ENCODE peak calls at places on chromosomes 7 and 10, in eight cellular contexts. One of them, this sample, is unnamed.

GRCh38 chr10:10794776-10795175 is 222.9 kb upstream of the CELF2 start:
- DNase-seq in GM23248: no peak
- DNase-seq in cardiac fibroblast: peak
- DNase-seq in stimulated activated CD4-positive, alpha-beta T cell treated with anti-CD3 and anti-CD28 coated beads, Interleukin-2, amount 100 ng/mL, for 48 hours: no peak
- DNase-seq in gastrocnemius medialis: no peak
- DNase-seq in midbrain: no peak
- DNase-seq in CD8-positive, alpha-beta T cell: no peak
- DNase-seq in A549: no peak
- DNase-seq in this sample: no peak

GRCh38 chr10:122302315-122302714 is 31.2 kb downstream of the BTBD16 start:
- DNase-seq in GM23248: no peak
- DNase-seq in cardiac fibroblast: no peak
- DNase-seq in stimulated activated CD4-positive, alpha-beta T cell treated with anti-CD3 and anti-CD28 coated beads, Interleukin-2, amount 100 ng/mL, for 48 hours: no peak
- DNase-seq in gastrocnemius medialis: no peak
- DNase-seq in midbrain: no peak
- DNase-seq in CD8-positive, alpha-beta T cell: no peak
- DNase-seq in A549: no peak
- DNase-seq in this sample: no peak

GRCh38 chr10:19745672-19746071 is 70.6 kb upstream of the PLXDC2 start:
- DNase-seq in GM23248: peak
- DNase-seq in cardiac fibroblast: peak
- DNase-seq in stimulated activated CD4-positive, alpha-beta T cell treated with anti-CD3 and anti-CD28 coated beads, Interleukin-2, amount 100 ng/mL, for 48 hours: no peak
- DNase-seq in gastrocnemius medialis: no peak
- DNase-seq in midbrain: no peak
- DNase-seq in CD8-positive, alpha-beta T cell: no peak
- DNase-seq in A549: no peak
- DNase-seq in this sample: no peak

GRCh38 chr7:102453319-102453718 is 11.3 kb downstream of the ALKBH4 start:
- DNase-seq in GM23248: no peak
- DNase-seq in cardiac fibroblast: no peak
- DNase-seq in stimulated activated CD4-positive, alpha-beta T cell treated with anti-CD3 and anti-CD28 coated beads, Interleukin-2, amount 100 ng/mL, for 48 hours: no peak
- DNase-seq in gastrocnemius medialis: no peak
- DNase-seq in midbrain: no peak
- DNase-seq in CD8-positive, alpha-beta T cell: no peak
- DNase-seq in A549: no peak
- DNase-seq in this sample: no peak

GRCh38 chr7:77799078-77799964 is 748 bp downstream of the PHTF2 start:
- DNase-seq in GM23248: peak
- DNase-seq in cardiac fibroblast: peak
- DNase-seq in stimulated activated CD4-positive, alpha-beta T cell treated with anti-CD3 and anti-CD28 coated beads, Interleukin-2, amount 100 ng/mL, for 48 hours: peak
- DNase-seq in gastrocnemius medialis: peak
- DNase-seq in midbrain: peak
- DNase-seq in CD8-positive, alpha-beta T cell: peak
- DNase-seq in A549: peak
- DNase-seq in this sample: peak

GRCh38 chr7:159195926-159196325 is 51.3 kb upstream of the VIPR2 start:
- DNase-seq in GM23248: no peak
- DNase-seq in cardiac fibroblast: no peak
- DNase-seq in stimulated activated CD4-positive, alpha-beta T cell treated with anti-CD3 and anti-CD28 coated beads, Interleukin-2, amount 100 ng/mL, for 48 hours: no peak
- DNase-seq in gastrocnemius medialis: no peak
- DNase-seq in midbrain: no peak
- DNase-seq in CD8-positive, alpha-beta T cell: no peak
- DNase-seq in A549: no peak
- DNase-seq in this sample: no peak

GRCh38 chr7:155731375-155731774 is 80.9 kb downstream of the SHH start:
- DNase-seq in GM23248: peak
- DNase-seq in cardiac fibroblast: no peak
- DNase-seq in stimulated activated CD4-positive, alpha-beta T cell treated with anti-CD3 and anti-CD28 coated beads, Interleukin-2, amount 100 ng/mL, for 48 hours: no peak
- DNase-seq in gastrocnemius medialis: no peak
- DNase-seq in midbrain: no peak
- DNase-seq in CD8-positive, alpha-beta T cell: no peak
- DNase-seq in A549: no peak
- DNase-seq in this sample: no peak

GRCh38 chr7:27300401-27300800 is 57.8 kb downstream of the EVX1 start:
- DNase-seq in GM23248: peak
- DNase-seq in cardiac fibroblast: no peak
- DNase-seq in stimulated activated CD4-positive, alpha-beta T cell treated with anti-CD3 and anti-CD28 coated beads, Interleukin-2, amount 100 ng/mL, for 48 hours: no peak
- DNase-seq in gastrocnemius medialis: no peak
- DNase-seq in midbrain: no peak
- DNase-seq in CD8-positive, alpha-beta T cell: no peak
- DNase-seq in A549: no peak
- DNase-seq in this sample: peak

GRCh38 chr7:140864732-140865131 is 60.0 kb downstream of the BRAF start:
- DNase-seq in GM23248: no peak
- DNase-seq in cardiac fibroblast: no peak
- DNase-seq in stimulated activated CD4-positive, alpha-beta T cell treated with anti-CD3 and anti-CD28 coated beads, Interleukin-2, amount 100 ng/mL, for 48 hours: no peak
- DNase-seq in gastrocnemius medialis: no peak
- DNase-seq in midbrain: no peak
- DNase-seq in CD8-positive, alpha-beta T cell: no peak
- DNase-seq in A549: no peak
- DNase-seq in this sample: no peak

GRCh38 chr10:93815304-93816091 is 57.8 kb downstream of the LGI1 start:
- DNase-seq in GM23248: no peak
- DNase-seq in cardiac fibroblast: no peak
- DNase-seq in stimulated activated CD4-positive, alpha-beta T cell treated with anti-CD3 and anti-CD28 coated beads, Interleukin-2, amount 100 ng/mL, for 48 hours: no peak
- DNase-seq in gastrocnemius medialis: no peak
- DNase-seq in midbrain: peak
- DNase-seq in CD8-positive, alpha-beta T cell: no peak
- DNase-seq in A549: no peak
- DNase-seq in this sample: no peak

GRCh38 chr10:122163182-122164027 is 107.7 kb upstream of the BTBD16 start:
- DNase-seq in GM23248: peak
- DNase-seq in cardiac fibroblast: peak
- DNase-seq in stimulated activated CD4-positive, alpha-beta T cell treated with anti-CD3 and anti-CD28 coated beads, Interleukin-2, amount 100 ng/mL, for 48 hours: no peak
- DNase-seq in gastrocnemius medialis: no peak
- DNase-seq in midbrain: no peak
- DNase-seq in CD8-positive, alpha-beta T cell: no peak
- DNase-seq in A549: no peak
- DNase-seq in this sample: no peak

GRCh38 chr10:78512205-78512550 is 478.5 kb downstream of the RPS24 start:
- DNase-seq in GM23248: no peak
- DNase-seq in cardiac fibroblast: no peak
- DNase-seq in stimulated activated CD4-positive, alpha-beta T cell treated with anti-CD3 and anti-CD28 coated beads, Interleukin-2, amount 100 ng/mL, for 48 hours: no peak
- DNase-seq in gastrocnemius medialis: no peak
- DNase-seq in midbrain: no peak
- DNase-seq in CD8-positive, alpha-beta T cell: no peak
- DNase-seq in A549: no peak
- DNase-seq in this sample: no peak

GRCh38 chr10:76234827-76235226 is 803.4 kb downstream of the LRMDA start:
- DNase-seq in GM23248: no peak
- DNase-seq in cardiac fibroblast: no peak
- DNase-seq in stimulated activated CD4-positive, alpha-beta T cell treated with anti-CD3 and anti-CD28 coated beads, Interleukin-2, amount 100 ng/mL, for 48 hours: no peak
- DNase-seq in gastrocnemius medialis: no peak
- DNase-seq in midbrain: no peak
- DNase-seq in CD8-positive, alpha-beta T cell: no peak
- DNase-seq in A549: no peak
- DNase-seq in this sample: no peak

GRCh38 chr10:17368708-17369272 is 85.6 kb downstream of the ST8SIA6 start:
- DNase-seq in GM23248: no peak
- DNase-seq in cardiac fibroblast: no peak
- DNase-seq in stimulated activated CD4-positive, alpha-beta T cell treated with anti-CD3 and anti-CD28 coated beads, Interleukin-2, amount 100 ng/mL, for 48 hours: no peak
- DNase-seq in gastrocnemius medialis: no peak
- DNase-seq in midbrain: no peak
- DNase-seq in CD8-positive, alpha-beta T cell: no peak
- DNase-seq in A549: no peak
- DNase-seq in this sample: no peak

GRCh38 chr7:106947244-106947728 is 82.2 kb downstream of the PIK3CG start:
- DNase-seq in GM23248: peak
- DNase-seq in cardiac fibroblast: peak
- DNase-seq in stimulated activated CD4-positive, alpha-beta T cell treated with anti-CD3 and anti-CD28 coated beads, Interleukin-2, amount 100 ng/mL, for 48 hours: peak
- DNase-seq in gastrocnemius medialis: no peak
- DNase-seq in midbrain: peak
- DNase-seq in CD8-positive, alpha-beta T cell: peak
- DNase-seq in A549: peak
- DNase-seq in this sample: peak

GRCh38 chr7:95578299-95578855 is 17.9 kb downstream of the PDK4 start:
- DNase-seq in GM23248: no peak
- DNase-seq in cardiac fibroblast: no peak
- DNase-seq in stimulated activated CD4-positive, alpha-beta T cell treated with anti-CD3 and anti-CD28 coated beads, Interleukin-2, amount 100 ng/mL, for 48 hours: no peak
- DNase-seq in gastrocnemius medialis: no peak
- DNase-seq in midbrain: no peak
- DNase-seq in CD8-positive, alpha-beta T cell: no peak
- DNase-seq in A549: no peak
- DNase-seq in this sample: no peak

GRCh38 chr10:74991435-74991834 is 120.0 kb upstream of the SAMD8 start:
- DNase-seq in GM23248: peak
- DNase-seq in cardiac fibroblast: peak
- DNase-seq in stimulated activated CD4-positive, alpha-beta T cell treated with anti-CD3 and anti-CD28 coated beads, Interleukin-2, amount 100 ng/mL, for 48 hours: no peak
- DNase-seq in gastrocnemius medialis: no peak
- DNase-seq in midbrain: no peak
- DNase-seq in CD8-positive, alpha-beta T cell: no peak
- DNase-seq in A549: peak
- DNase-seq in this sample: no peak

GRCh38 chr7:107660381-107661080 is at the start of gene SLC26A4:
- DNase-seq in GM23248: peak
- DNase-seq in cardiac fibroblast: no peak
- DNase-seq in stimulated activated CD4-positive, alpha-beta T cell treated with anti-CD3 and anti-CD28 coated beads, Interleukin-2, amount 100 ng/mL, for 48 hours: peak
- DNase-seq in gastrocnemius medialis: no peak
- DNase-seq in midbrain: no peak
- DNase-seq in CD8-positive, alpha-beta T cell: no peak
- DNase-seq in A549: no peak
- DNase-seq in this sample: no peak

GRCh38 chr7:117706191-117706590 is 167.1 kb downstream of the CTTNBP2 start:
- DNase-seq in GM23248: no peak
- DNase-seq in cardiac fibroblast: no peak
- DNase-seq in stimulated activated CD4-positive, alpha-beta T cell treated with anti-CD3 and anti-CD28 coated beads, Interleukin-2, amount 100 ng/mL, for 48 hours: no peak
- DNase-seq in gastrocnemius medialis: no peak
- DNase-seq in midbrain: no peak
- DNase-seq in CD8-positive, alpha-beta T cell: no peak
- DNase-seq in A549: no peak
- DNase-seq in this sample: no peak

GRCh38 chr10:24974978-24975377 is 22.6 kb upstream of the PRTFDC1 start:
- DNase-seq in GM23248: peak
- DNase-seq in cardiac fibroblast: peak
- DNase-seq in stimulated activated CD4-positive, alpha-beta T cell treated with anti-CD3 and anti-CD28 coated beads, Interleukin-2, amount 100 ng/mL, for 48 hours: no peak
- DNase-seq in gastrocnemius medialis: peak
- DNase-seq in midbrain: no peak
- DNase-seq in CD8-positive, alpha-beta T cell: no peak
- DNase-seq in A549: no peak
- DNase-seq in this sample: no peak

GRCh38 chr7:30922596-30922995 is 10.9 kb downstream of the AQP1 start:
- DNase-seq in GM23248: no peak
- DNase-seq in cardiac fibroblast: no peak
- DNase-seq in stimulated activated CD4-positive, alpha-beta T cell treated with anti-CD3 and anti-CD28 coated beads, Interleukin-2, amount 100 ng/mL, for 48 hours: no peak
- DNase-seq in gastrocnemius medialis: no peak
- DNase-seq in midbrain: no peak
- DNase-seq in CD8-positive, alpha-beta T cell: no peak
- DNase-seq in A549: no peak
- DNase-seq in this sample: no peak

GRCh38 chr10:93077860-93078337 is 4.2 kb downstream of the CYP26A1 start:
- DNase-seq in GM23248: no peak
- DNase-seq in cardiac fibroblast: no peak
- DNase-seq in stimulated activated CD4-positive, alpha-beta T cell treated with anti-CD3 and anti-CD28 coated beads, Interleukin-2, amount 100 ng/mL, for 48 hours: no peak
- DNase-seq in gastrocnemius medialis: no peak
- DNase-seq in midbrain: no peak
- DNase-seq in CD8-positive, alpha-beta T cell: no peak
- DNase-seq in A549: no peak
- DNase-seq in this sample: no peak

GRCh38 chr10:63608511-63608910 is 87.3 kb downstream of the REEP3 start:
- DNase-seq in GM23248: no peak
- DNase-seq in cardiac fibroblast: no peak
- DNase-seq in stimulated activated CD4-positive, alpha-beta T cell treated with anti-CD3 and anti-CD28 coated beads, Interleukin-2, amount 100 ng/mL, for 48 hours: no peak
- DNase-seq in gastrocnemius medialis: no peak
- DNase-seq in midbrain: no peak
- DNase-seq in CD8-positive, alpha-beta T cell: no peak
- DNase-seq in A549: no peak
- DNase-seq in this sample: no peak

GRCh38 chr10:49625411-49625810 is 11.6 kb downstream of the CHAT start:
- DNase-seq in GM23248: no peak
- DNase-seq in cardiac fibroblast: no peak
- DNase-seq in stimulated activated CD4-positive, alpha-beta T cell treated with anti-CD3 and anti-CD28 coated beads, Interleukin-2, amount 100 ng/mL, for 48 hours: no peak
- DNase-seq in gastrocnemius medialis: no peak
- DNase-seq in midbrain: no peak
- DNase-seq in CD8-positive, alpha-beta T cell: no peak
- DNase-seq in A549: no peak
- DNase-seq in this sample: no peak

GRCh38 chr7:56079450-56080185 is 13.1 kb downstream of the PHKG1 start:
- DNase-seq in GM23248: peak
- DNase-seq in cardiac fibroblast: peak
- DNase-seq in stimulated activated CD4-positive, alpha-beta T cell treated with anti-CD3 and anti-CD28 coated beads, Interleukin-2, amount 100 ng/mL, for 48 hours: no peak
- DNase-seq in gastrocnemius medialis: peak
- DNase-seq in midbrain: peak
- DNase-seq in CD8-positive, alpha-beta T cell: no peak
- DNase-seq in A549: no peak
- DNase-seq in this sample: no peak

GRCh38 chr7:3034591-3035150 is 9.0 kb downstream of the CARD11 start:
- DNase-seq in GM23248: no peak
- DNase-seq in cardiac fibroblast: no peak
- DNase-seq in stimulated activated CD4-positive, alpha-beta T cell treated with anti-CD3 and anti-CD28 coated beads, Interleukin-2, amount 100 ng/mL, for 48 hours: no peak
- DNase-seq in gastrocnemius medialis: no peak
- DNase-seq in midbrain: no peak
- DNase-seq in CD8-positive, alpha-beta T cell: no peak
- DNase-seq in A549: no peak
- DNase-seq in this sample: no peak

GRCh38 chr10:14200645-14201534 is 129.8 kb downstream of the FRMD4A start:
- DNase-seq in GM23248: no peak
- DNase-seq in cardiac fibroblast: no peak
- DNase-seq in stimulated activated CD4-positive, alpha-beta T cell treated with anti-CD3 and anti-CD28 coated beads, Interleukin-2, amount 100 ng/mL, for 48 hours: peak
- DNase-seq in gastrocnemius medialis: no peak
- DNase-seq in midbrain: no peak
- DNase-seq in CD8-positive, alpha-beta T cell: no peak
- DNase-seq in A549: no peak
- DNase-seq in this sample: no peak